ENCODE peak calls at places on chromosome 5, in four cellular contexts. H, M, J and D are unnamed samples.

GRCh38 chr5:95591490-95591901 is 28.4 kb upstream of the GPR150 start:
- DNase-seq in H (peak), M (no peak), J (no peak), D (no peak)

GRCh38 chr5:107398703-107399102 is 272.0 kb downstream of the EFNA5 start:
- DNase-seq in H (no peak), M (no peak), J (no peak), D (no peak)

GRCh38 chr5:169416583-169417196 is 115.8 kb upstream of the SLIT3 start:
- DNase-seq in H (peak), M (no peak), J (no peak), D (no peak)

GRCh38 chr5:32225445-32225844 is 51.3 kb upstream of the GOLPH3 start:
- DNase-seq in H (peak), M (no peak), J (no peak), D (no peak)

GRCh38 chr5:83125560-83125959 is 48.2 kb downstream of the XRCC4 start:
- DNase-seq in H (no peak), M (peak), J (peak), D (no peak)

GRCh38 chr5:151523335-151523734 is 67.8 kb downstream of the FAT2 start:
- DNase-seq in H (peak), M (peak), J (peak), D (peak)

GRCh38 chr5:34762321-34762871 is 76.6 kb upstream of the TTC23L start:
- DNase-seq in H (peak), M (no peak), J (no peak), D (no peak)

GRCh38 chr5:82386576-82386975 is 108.4 kb upstream of the RPS23 start:
- DNase-seq in H (no peak), M (no peak), J (no peak), D (no peak)

GRCh38 chr5:4212981-4213819 is 617.6 kb downstream of the IRX1 start:
- DNase-seq in H (no peak), M (peak), J (no peak), D (no peak)

GRCh38 chr5:68739752-68740151 is 354.1 kb upstream of the SLC30A5 start:
- DNase-seq in H (no peak), M (no peak), J (no peak), D (no peak)

GRCh38 chr5:120655828-120656435 is 191.8 kb downstream of the PRR16 start:
- DNase-seq in H (peak), M (peak), J (peak), D (peak)

GRCh38 chr5:68817696-68818695 is 275.8 kb upstream of the SLC30A5 start:
- DNase-seq in H (no peak), M (peak), J (peak), D (peak)

GRCh38 chr5:93158841-93159240 is 422.2 kb downstream of the NR2F1-AS1 start:
- DNase-seq in H (no peak), M (no peak), J (no peak), D (no peak)

GRCh38 chr5:124678478-124678877 is 68.0 kb downstream of the ZNF608 start:
- DNase-seq in H (no peak), M (no peak), J (no peak), D (no peak)

GRCh38 chr5:124677376-124677998 is 69.0 kb downstream of the ZNF608 start:
- DNase-seq in H (peak), M (no peak), J (no peak), D (no peak)

GRCh38 chr5:124677999-124678385 is 68.4 kb downstream of the ZNF608 start:
- DNase-seq in H (no peak), M (no peak), J (no peak), D (no peak)

GRCh38 chr5:124679578-124680210 is 66.7 kb downstream of the ZNF608 start:
- DNase-seq in H (no peak), M (no peak), J (no peak), D (no peak)

DNA sequence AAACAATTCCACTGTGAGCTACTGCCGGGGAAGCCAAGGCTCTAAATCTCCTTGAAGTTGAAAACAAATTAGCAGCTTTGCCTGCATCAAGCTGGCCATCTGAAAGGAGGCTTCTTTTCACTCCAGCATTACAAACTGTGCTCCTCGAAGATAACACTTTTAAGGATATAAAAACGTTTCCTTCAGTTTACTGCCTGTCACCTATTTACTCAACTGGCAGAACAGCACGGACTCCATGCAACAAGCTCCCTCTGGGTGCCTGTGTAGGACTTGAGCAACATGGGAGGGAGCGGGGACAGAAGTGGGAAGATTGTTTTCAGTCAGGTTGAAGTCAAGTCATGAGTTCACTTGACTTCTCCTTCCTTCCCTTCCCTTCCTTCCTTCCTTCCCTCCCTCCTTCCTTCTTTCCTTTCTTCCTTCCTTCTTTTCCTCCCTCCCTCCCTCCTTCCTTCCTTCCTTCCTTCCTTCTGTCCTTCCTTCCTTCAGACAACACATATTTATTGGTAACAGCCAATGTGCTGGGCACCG is 67.4 kb downstream of the ZNF608 start:
- DNase-seq in H (no peak), M (no peak), J (no peak), D (no peak)
- H4K5ac ChIP-seq in H (peak), M (no peak), J (no peak), D (no peak)

GRCh38 chr5:143162810-143163209 is 240.7 kb downstream of the NR3C1 start:
- DNase-seq in H (no peak), M (no peak), J (no peak), D (no peak)

GRCh38 chr5:143164557-143164956 is 238.9 kb downstream of the NR3C1 start:
- DNase-seq in H (peak), M (no peak), J (no peak), D (no peak)

GRCh38 chr5:143166080-143166479 is 237.4 kb downstream of the NR3C1 start:
- DNase-seq in H (no peak), M (no peak), J (no peak), D (no peak)

GRCh38 chr5:143166661-143167420 is 236.6 kb downstream of the NR3C1 start:
- DNase-seq in H (no peak), M (no peak), J (no peak), D (no peak)

GRCh38 chr5:143165049-143165448 is 238.4 kb downstream of the NR3C1 start:
- DNase-seq in H (no peak), M (no peak), J (no peak), D (no peak)
- H4K5ac ChIP-seq in H (no peak), M (no peak), J (no peak), D (no peak)

GRCh38 chr5:149990518-149991376 is 9.7 kb downstream of the TIGD6 start:
- DNase-seq in H (peak), M (peak), J (peak), D (no peak)

GRCh38 chr5:149993471-149993870 is 7.0 kb downstream of the TIGD6 start:
- DNase-seq in H (no peak), M (no peak), J (no peak), D (no peak)

GRCh38 chr5:149982505-149982904 is 17.9 kb downstream of the TIGD6 start:
- DNase-seq in H (no peak), M (no peak), J (no peak), D (no peak)

GRCh38 chr5:149988126-149988525 is 12.3 kb downstream of the TIGD6 start:
- DNase-seq in H (no peak), M (no peak), J (no peak), D (no peak)
- H4K5ac ChIP-seq in H (no peak), M (no peak), J (no peak), D (no peak)

GRCh38 chr5:127192150-127192549 is 98.4 kb upstream of the MEGF10 start:
- DNase-seq in H (no peak), M (no peak), J (no peak), D (no peak)

GRCh38 chr5:127196042-127196441 is 94.6 kb upstream of the MEGF10 start:
- DNase-seq in H (no peak), M (no peak), J (no peak), D (no peak)

GRCh38 chr5:127187711-127188110 is 102.9 kb upstream of the MEGF10 start:
- DNase-seq in H (no peak), M (no peak), J (no peak), D (no peak)

DNA sequence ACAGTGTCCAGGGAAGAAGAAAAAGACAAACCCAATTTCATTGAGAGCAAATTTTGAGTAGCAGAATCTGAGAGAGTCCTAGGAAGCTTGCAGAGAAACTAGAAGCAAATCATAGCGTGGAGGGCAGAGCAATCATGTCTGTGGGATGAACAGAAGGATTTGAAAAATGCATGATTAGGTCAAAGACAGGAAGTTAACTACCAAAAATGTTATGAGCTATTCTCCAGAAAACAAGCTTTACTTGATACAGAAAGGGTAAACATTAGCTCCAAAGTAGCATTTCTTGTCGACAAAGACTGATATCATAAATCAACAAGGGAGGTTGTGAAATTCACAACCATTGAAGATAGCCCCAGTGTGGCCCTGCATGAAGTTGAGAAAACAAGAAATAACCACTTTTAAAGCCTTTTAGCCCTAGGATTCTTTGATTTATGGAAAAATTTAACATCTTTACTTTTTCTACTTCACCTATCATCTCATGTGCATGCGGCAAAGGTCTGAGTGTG is 97.7 kb upstream of the MEGF10 start:
- DNase-seq in H (no peak), M (no peak), J (no peak), D (no peak)
- H4K5ac ChIP-seq in H (no peak), M (no peak), J (no peak), D (no peak)